ENCODE peak calls at places on chromosomes 6 and 20, in four cellular contexts. L is ovary, F is neural crest cell, D is breast epithelium. Z is an unnamed sample.

GRCh38 chr6:18632670-18633410 is 245.7 kb downstream of the RNF144B start:
- DNase-seq in L (no peak), F (no peak), D (no peak), Z (no peak)

GRCh38 chr6:157761331-157761921 is 61.6 kb upstream of the SNX9 start:
- DNase-seq in F (no peak), D (no peak), L (no peak), Z (no peak)

GRCh38 chr6:134714679-134715078 is 235.2 kb downstream of the ALDH8A1 start:
- DNase-seq in D (no peak), F (no peak), L (no peak), Z (no peak)

GRCh38 chr20:58407201-58407873 is 18.3 kb downstream of the VAPB start:
- DNase-seq in L (no peak), D (no peak), F (no peak), Z (no peak)

GRCh38 chr6:157769776-157770430 is 53.1 kb upstream of the SNX9 start:
- DNase-seq in D (no peak), L (no peak), F (no peak), Z (no peak)

GRCh38 chr6:31145386-31145785 is 6.5 kb upstream of the PSORS1C2 start:
- DNase-seq in D (no peak), L (no peak), F (no peak), Z (no peak)

GRCh38 chr6:80540700-80541099 is 434.2 kb downstream of the BCKDHB start:
- DNase-seq in L (no peak), D (no peak), F (no peak), Z (no peak)

GRCh38 chr6:122184260-122184934 is 215.1 kb upstream of the HSF2 start:
- DNase-seq in F (no peak), D (no peak), L (no peak), Z (no peak)

GRCh38 chr6:99013145-99013544 is 65.4 kb upstream of the FBXL4 start:
- DNase-seq in D (no peak), L (no peak), F (no peak), Z (no peak)

GRCh38 chr6:111087871-111088667 is 766 bp downstream of the SLC16A10 start:
- DNase-seq in F (peak; percentile 9), L (peak; percentile 32), D (no peak), Z (peak; percentile 23)

GRCh38 chr6:161618816-161619454 is 345.1 kb upstream of the AGPAT4 start:
- DNase-seq in F (peak; percentile 21), D (no peak), L (no peak), Z (no peak)

GRCh38 chr20:51135926-51136325 is 113.0 kb upstream of the KCNG1 start:
- DNase-seq in F (no peak), L (no peak), D (no peak), Z (no peak)

GRCh38 chr6:26032387-26033131 is 54.7 kb upstream of the HFE start:
- DNase-seq in F (no peak), L (no peak), D (no peak), Z (no peak)

GRCh38 chr20:56417911-56418310 is 5.9 kb downstream of the CASS4 start:
- DNase-seq in D (no peak), F (no peak), L (no peak), Z (no peak)

GRCh38 chr20:47191074-47191673 is 165.3 kb downstream of the ZMYND8 start:
- DNase-seq in L (no peak), D (no peak), F (no peak), Z (no peak)

GRCh38 chr20:44958276-44958675 is 1.9 kb downstream of the TOMM34 start:
- DNase-seq in L (no peak), D (no peak), F (no peak), Z (no peak)

GRCh38 chr6:25369043-25369442 is 89.9 kb downstream of the CARMIL1 start:
- DNase-seq in D (no peak), L (no peak), F (no peak), Z (no peak)

GRCh38 chr20:10065154-10065833 is 30.5 kb downstream of the ANKEF1 start:
- DNase-seq in F (no peak), D (no peak), L (no peak), Z (no peak)

GRCh38 chr20:54292186-54292585 is 84.3 kb downstream of the PFDN4 start:
- DNase-seq in D (no peak), L (no peak), F (no peak), Z (no peak)

GRCh38 chr20:35838213-35838612 is 66.4 kb downstream of the PHF20 start:
- DNase-seq in L (no peak), D (no peak), F (no peak), Z (no peak)

GRCh38 chr6:64034840-64035656 is 399.4 kb downstream of the PHF3 start:
- DNase-seq in L (no peak), D (no peak), F (no peak), Z (no peak)

GRCh38 chr6:46113370-46113769 is 16.4 kb upstream of the ENPP4 start:
- DNase-seq in D (no peak), L (no peak), F (no peak), Z (no peak)

GRCh38 chr6:1436334-1437306 is 47.2 kb downstream of the FOXF2 start:
- DNase-seq in L (no peak), D (no peak), F (peak; percentile 81), Z (no peak)

GRCh38 chr20:46784450-46785127 is 75.1 kb downstream of the SLC2A10 start:
- DNase-seq in F (no peak), L (no peak), D (no peak), Z (no peak)

GRCh38 chr20:10259166-10259565 is 40.5 kb downstream of the SNAP25 start:
- DNase-seq in F (no peak), D (no peak), L (no peak), Z (no peak)

GRCh38 chr6:11471261-11471660 is 66.3 kb upstream of the TMEM170B start:
- DNase-seq in L (no peak), F (no peak), D (no peak), Z (no peak)

GRCh38 chr6:127951172-127951995 is 50.5 kb upstream of the THEMIS start:
- DNase-seq in L (no peak), F (no peak), D (no peak), Z (no peak)

GRCh38 chr6:26235240-26235730 is 129.7 kb upstream of the BTN3A2 start:
- DNase-seq in D (no peak), F (no peak), L (no peak), Z (no peak)

GRCh38 chr6:82205793-82206425 is 41.6 kb downstream of the IBTK start:
- DNase-seq in D (no peak), L (no peak), F (no peak), Z (no peak)

GRCh38 chr6:10511477-10511876 is 9.7 kb upstream of the GCNT2 start:
- DNase-seq in D (no peak), L (no peak), F (no peak), Z (no peak)

GRCh38 chr20:2652724-2653510 is 485 bp downstream of the NOP56 start:
- DNase-seq in F (peak; percentile 47), L (no peak), D (no peak), Z (no peak)

GRCh38 chr6:37618916-37619605 is 78.6 kb downstream of the MDGA1 start:
- DNase-seq in D (no peak), F (no peak), L (no peak), Z (no peak)
- TF ChIP-seq CTCF in D (no peak), F (no peak), L (no peak), Z (no peak)

DNA sequence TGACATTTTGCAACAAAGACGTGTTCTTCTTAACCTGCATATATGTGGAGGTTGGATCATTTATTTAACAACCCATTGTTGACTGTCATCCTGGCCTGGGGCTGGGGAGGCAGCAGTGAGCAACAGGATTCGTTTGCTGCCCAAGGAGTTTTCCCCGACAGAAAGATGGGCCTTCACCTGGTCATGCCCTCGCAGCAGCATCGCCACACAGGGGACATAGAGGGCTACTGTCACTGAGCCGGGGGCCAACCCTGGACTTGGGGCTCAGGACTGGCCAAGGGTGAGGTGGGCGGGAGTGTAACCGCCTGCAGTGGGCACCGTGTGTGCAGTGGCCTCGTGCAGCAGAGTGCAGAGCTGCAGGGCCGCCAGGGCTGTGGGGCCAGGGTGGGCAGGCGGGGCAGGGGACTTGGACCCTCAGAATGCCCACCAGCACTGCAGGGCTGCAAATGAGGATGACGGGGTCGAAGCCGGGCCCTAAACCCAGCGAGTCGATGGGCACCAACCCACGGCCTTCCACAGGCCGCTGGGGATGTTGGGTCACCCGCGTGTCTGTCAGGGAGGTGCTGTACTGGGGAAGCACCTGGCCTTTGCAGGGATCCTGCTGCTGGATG is 11.8 kb downstream of the DUSP22 start:
- DNase-seq in F (no peak), D (no peak), L (no peak), Z (no peak)
- TF ChIP-seq CTCF in F (no peak), D (no peak), L (no peak), Z (no peak)

GRCh38 chr6:53044071-53044470 is 21.1 kb upstream of the FBXO9 start:
- DNase-seq in L (no peak), D (no peak), F (no peak), Z (no peak)
- TF ChIP-seq CTCF in L (no peak), D (no peak), F (no peak), Z (no peak)

GRCh38 chr6:47690209-47690608 is 8.2 kb upstream of the ADGRF4 start:
- DNase-seq in D (no peak), L (no peak), F (no peak), Z (no peak)
- TF ChIP-seq CTCF in D (no peak), L (no peak), F (no peak), Z (no peak)

DNA sequence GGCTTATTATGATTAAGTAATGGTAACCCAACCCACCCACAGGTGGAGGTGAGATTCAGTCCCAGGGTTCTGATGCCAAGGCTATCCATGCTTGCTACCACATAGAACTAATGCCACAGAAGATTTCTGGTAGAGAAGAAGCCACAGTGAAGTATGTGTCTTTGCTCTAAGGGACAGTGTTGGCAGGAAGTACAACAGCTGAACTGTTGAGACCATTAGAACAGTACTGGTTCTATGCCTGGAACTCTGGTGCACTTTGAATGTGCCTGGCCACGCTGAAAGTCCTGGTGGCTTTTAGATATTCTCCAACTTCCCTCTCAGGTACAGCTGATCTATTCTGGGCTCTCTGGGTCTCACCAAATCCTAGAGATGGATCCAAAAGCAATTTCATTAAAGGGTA is 7.8 kb downstream of the STX7 start:
- DNase-seq in L (no peak), D (no peak), F (no peak), Z (no peak)
- TF ChIP-seq CTCF in L (no peak), D (no peak), F (no peak), Z (no peak)

GRCh38 chr6:62891065-62891647 is 320.1 kb upstream of the FKBP1C start:
- DNase-seq in D (no peak), F (no peak), L (no peak), Z (no peak)
- TF ChIP-seq CTCF in D (no peak), F (peak; percentile 81), L (no peak), Z (no peak)

DNA sequence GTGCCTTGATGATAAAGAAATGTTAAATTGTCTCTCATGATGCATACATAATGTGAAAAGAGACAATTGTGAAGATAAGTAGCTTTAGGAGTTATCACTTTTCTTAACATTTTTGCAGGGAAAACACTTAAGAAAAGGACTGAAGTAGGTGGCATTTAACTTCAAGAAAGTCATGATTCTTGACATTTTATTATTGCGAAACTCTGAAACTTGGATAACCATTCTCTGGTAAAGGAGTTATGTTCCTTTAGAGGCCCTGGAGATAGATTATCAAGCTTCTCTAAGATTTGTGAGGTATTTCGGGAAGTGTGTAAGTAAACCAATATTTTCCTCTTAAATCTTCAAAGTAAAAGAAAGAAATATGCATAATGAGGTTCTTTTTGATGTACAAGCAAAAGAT is 38.5 kb downstream of the HTR1B start:
- DNase-seq in F (no peak), D (no peak), L (no peak), Z (no peak)
- TF ChIP-seq CTCF in F (no peak), D (no peak), L (no peak), Z (no peak)

GRCh38 chr6:166957087-166957804 is 896 bp upstream of the RNASET2 start:
- DNase-seq in F (peak; percentile 20), L (peak; percentile 63), D (no peak), Z (peak; percentile 53)
- TF ChIP-seq CTCF in F (no peak), L (no peak), D (no peak), Z (no peak)